ENCODE peak calls at places on chromosomes 12 and 14, in ten cellular contexts. One of them, this sample, is unnamed.
A peak's percentile ranks its signal among the peaks of the same experiment; 100 is the strongest.

GRCh38 chr12:27293463-27293862 is 39.2 kb upstream of the BMAL2 start:
- DNase-seq in EH: peak; percentile 16
- DNase-seq in anterior cingulate cortex: no peak
- DNase-seq in kidney tubule cell: no peak
- DNase-seq in activated B cell treated with CpG ODN at 0.5 μM for 24 hours: no peak
- DNase-seq in Calu3: no peak
- DNase-seq in uterus: no peak
- DNase-seq in WTC11: no peak
- DNase-seq in HFFc6: no peak
- DNase-seq in retinal pigment epithelial cell: no peak
- DNase-seq in this sample: no peak

GRCh38 chr12:52634266-52635056 is 16.1 kb upstream of the KRT73 start:
- DNase-seq in EH: no peak
- DNase-seq in anterior cingulate cortex: peak; percentile 36
- DNase-seq in kidney tubule cell: no peak
- DNase-seq in activated B cell treated with CpG ODN at 0.5 μM for 24 hours: no peak
- DNase-seq in Calu3: no peak
- DNase-seq in uterus: no peak
- DNase-seq in WTC11: no peak
- DNase-seq in HFFc6: no peak
- DNase-seq in retinal pigment epithelial cell: no peak
- DNase-seq in this sample: no peak

GRCh38 chr14:59687663-59688062 is 111.1 kb upstream of the CCDC175 start:
- DNase-seq in EH: no peak
- DNase-seq in anterior cingulate cortex: no peak
- DNase-seq in kidney tubule cell: no peak
- DNase-seq in activated B cell treated with CpG ODN at 0.5 μM for 24 hours: no peak
- DNase-seq in Calu3: no peak
- DNase-seq in uterus: no peak
- DNase-seq in WTC11: no peak
- DNase-seq in HFFc6: no peak
- DNase-seq in retinal pigment epithelial cell: no peak
- DNase-seq in this sample: no peak

GRCh38 chr12:96238336-96239031 is 44.3 kb downstream of the ELK3 start:
- DNase-seq in EH: no peak
- DNase-seq in anterior cingulate cortex: no peak
- DNase-seq in kidney tubule cell: no peak
- DNase-seq in activated B cell treated with CpG ODN at 0.5 μM for 24 hours: no peak
- DNase-seq in Calu3: no peak
- DNase-seq in uterus: no peak
- DNase-seq in WTC11: no peak
- DNase-seq in HFFc6: no peak
- DNase-seq in retinal pigment epithelial cell: no peak
- DNase-seq in this sample: no peak

GRCh38 chr12:104121001-104121400 is 17.0 kb downstream of the NFYB start:
- DNase-seq in EH: peak; percentile 87
- DNase-seq in anterior cingulate cortex: no peak
- DNase-seq in kidney tubule cell: peak; percentile 81
- DNase-seq in activated B cell treated with CpG ODN at 0.5 μM for 24 hours: no peak
- DNase-seq in Calu3: no peak
- DNase-seq in uterus: no peak
- DNase-seq in WTC11: no peak
- DNase-seq in HFFc6: peak; percentile 77
- DNase-seq in retinal pigment epithelial cell: peak; percentile 38
- DNase-seq in this sample: no peak

GRCh38 chr12:28222081-28222700 is 31.9 kb downstream of the CCDC91 start:
- DNase-seq in EH: no peak
- DNase-seq in anterior cingulate cortex: no peak
- DNase-seq in kidney tubule cell: no peak
- DNase-seq in activated B cell treated with CpG ODN at 0.5 μM for 24 hours: no peak
- DNase-seq in Calu3: no peak
- DNase-seq in uterus: no peak
- DNase-seq in WTC11: no peak
- DNase-seq in HFFc6: no peak
- DNase-seq in retinal pigment epithelial cell: no peak
- DNase-seq in this sample: no peak

GRCh38 chr14:69876221-69876847 is 2.9 kb upstream of the SMOC1 start:
- DNase-seq in EH: no peak
- DNase-seq in anterior cingulate cortex: no peak
- DNase-seq in kidney tubule cell: no peak
- DNase-seq in activated B cell treated with CpG ODN at 0.5 μM for 24 hours: no peak
- DNase-seq in Calu3: no peak
- DNase-seq in uterus: no peak
- DNase-seq in WTC11: no peak
- DNase-seq in HFFc6: no peak
- DNase-seq in retinal pigment epithelial cell: no peak
- DNase-seq in this sample: no peak

GRCh38 chr14:93832076-93832475 is 43.8 kb upstream of the PRIMA1 start:
- DNase-seq in EH: no peak
- DNase-seq in anterior cingulate cortex: no peak
- DNase-seq in kidney tubule cell: no peak
- DNase-seq in activated B cell treated with CpG ODN at 0.5 μM for 24 hours: no peak
- DNase-seq in Calu3: no peak
- DNase-seq in uterus: no peak
- DNase-seq in WTC11: no peak
- DNase-seq in HFFc6: no peak
- DNase-seq in retinal pigment epithelial cell: no peak
- DNase-seq in this sample: no peak

GRCh38 chr14:36657409-36658090 is 4.1 kb upstream of the PAX9 start:
- DNase-seq in EH: no peak
- DNase-seq in anterior cingulate cortex: no peak
- DNase-seq in kidney tubule cell: no peak
- DNase-seq in activated B cell treated with CpG ODN at 0.5 μM for 24 hours: no peak
- DNase-seq in Calu3: no peak
- DNase-seq in uterus: no peak
- DNase-seq in WTC11: peak; percentile 58
- DNase-seq in HFFc6: no peak
- DNase-seq in retinal pigment epithelial cell: no peak
- DNase-seq in this sample: no peak

GRCh38 chr14:74349757-74350156 is 1.5 kb downstream of the VRTN start:
- DNase-seq in EH: no peak
- DNase-seq in anterior cingulate cortex: no peak
- DNase-seq in kidney tubule cell: no peak
- DNase-seq in activated B cell treated with CpG ODN at 0.5 μM for 24 hours: no peak
- DNase-seq in Calu3: no peak
- DNase-seq in uterus: no peak
- DNase-seq in WTC11: no peak
- DNase-seq in HFFc6: no peak
- DNase-seq in retinal pigment epithelial cell: no peak
- DNase-seq in this sample: no peak

GRCh38 chr12:98438826-98439225 is 76.6 kb upstream of the TMPO start:
- DNase-seq in EH: no peak
- DNase-seq in anterior cingulate cortex: no peak
- DNase-seq in kidney tubule cell: no peak
- DNase-seq in activated B cell treated with CpG ODN at 0.5 μM for 24 hours: no peak
- DNase-seq in Calu3: no peak
- DNase-seq in uterus: no peak
- DNase-seq in WTC11: no peak
- DNase-seq in HFFc6: no peak
- DNase-seq in retinal pigment epithelial cell: no peak
- DNase-seq in this sample: no peak

GRCh38 chr12:45331552-45331951 is 115.7 kb downstream of the ANO6 start:
- DNase-seq in EH: no peak
- DNase-seq in anterior cingulate cortex: no peak
- DNase-seq in kidney tubule cell: no peak
- DNase-seq in activated B cell treated with CpG ODN at 0.5 μM for 24 hours: no peak
- DNase-seq in Calu3: no peak
- DNase-seq in uterus: no peak
- DNase-seq in WTC11: no peak
- DNase-seq in HFFc6: no peak
- DNase-seq in retinal pigment epithelial cell: no peak
- DNase-seq in this sample: no peak

GRCh38 chr14:103894034-103894722 is 34.1 kb upstream of the TDRD9 start:
- DNase-seq in EH: no peak
- DNase-seq in anterior cingulate cortex: no peak
- DNase-seq in kidney tubule cell: peak; percentile 45
- DNase-seq in activated B cell treated with CpG ODN at 0.5 μM for 24 hours: no peak
- DNase-seq in Calu3: no peak
- DNase-seq in uterus: no peak
- DNase-seq in WTC11: no peak
- DNase-seq in HFFc6: no peak
- DNase-seq in retinal pigment epithelial cell: no peak
- DNase-seq in this sample: no peak

GRCh38 chr12:5648692-5649338 is 216.9 kb downstream of the NTF3 start:
- DNase-seq in EH: peak; percentile 51
- DNase-seq in anterior cingulate cortex: no peak
- DNase-seq in kidney tubule cell: peak; percentile 51
- DNase-seq in activated B cell treated with CpG ODN at 0.5 μM for 24 hours: no peak
- DNase-seq in Calu3: peak; percentile 1
- DNase-seq in uterus: no peak
- DNase-seq in WTC11: peak; percentile 48
- DNase-seq in HFFc6: peak; percentile 9
- DNase-seq in retinal pigment epithelial cell: no peak
- DNase-seq in this sample: no peak

GRCh38 chr12:6084261-6084968 is 40.1 kb downstream of the VWF start:
- DNase-seq in EH: peak; percentile 76
- DNase-seq in anterior cingulate cortex: no peak
- DNase-seq in kidney tubule cell: peak; percentile 86
- DNase-seq in activated B cell treated with CpG ODN at 0.5 μM for 24 hours: no peak
- DNase-seq in Calu3: peak; percentile 69
- DNase-seq in uterus: peak; percentile 54
- DNase-seq in WTC11: no peak
- DNase-seq in HFFc6: peak; percentile 31
- DNase-seq in retinal pigment epithelial cell: peak; percentile 74
- DNase-seq in this sample: no peak

This sample was measured in psoas muscle.